ENCODE peak calls at places on chromosomes 16 and 17, in six cellular contexts. U is thoracic aorta; M is effector memory CD4-positive, alpha-beta T cell; Q is prostate gland; V is transverse colon; W is neural progenitor cell. D is an unnamed sample.

GRCh38 chr17:20092973-20093626 is 83.9 kb downstream of the SPECC1 start:
- DNase-seq in V (no peak), M (no peak), U (no peak), W (no peak), Q (no peak), D (no peak)

GRCh38 chr17:50593321-50593720 is 32.8 kb downstream of the CACNA1G start:
- DNase-seq in U (no peak), Q (peak; percentile 72), W (peak; percentile 94), M (no peak), V (no peak), D (no peak)

GRCh38 chr17:82228278-82228841 is 482 bp upstream of the SLC16A3 start:
- DNase-seq in W (peak; percentile 57), Q (no peak), U (no peak), V (peak; percentile 80), M (peak; percentile 49), D (peak; percentile 75)

GRCh38 chr17:83124871-83125514 is 45.6 kb downstream of the METRNL start:
- DNase-seq in V (no peak), W (no peak), U (no peak), M (no peak), Q (no peak), D (peak; percentile 57)

GRCh38 chr17:265726-266125 is 84.3 kb upstream of the DOC2B start:
- DNase-seq in U (no peak), Q (no peak), V (no peak), M (no peak), W (no peak), D (no peak)

GRCh38 chr16:17483266-17483864 is 12.6 kb upstream of the XYLT1 start:
- DNase-seq in U (no peak), M (no peak), Q (no peak), W (no peak), V (no peak), D (no peak)

GRCh38 chr17:44334315-44335181 is 9.9 kb upstream of the SLC25A39 start:
- DNase-seq in U (no peak), W (no peak), M (no peak), V (no peak), Q (no peak), D (no peak)

GRCh38 chr16:17803625-17804410 is 333.1 kb upstream of the XYLT1 start:
- DNase-seq in U (no peak), V (no peak), M (no peak), W (no peak), Q (no peak), D (no peak)

GRCh38 chr16:73214825-73215481 is 167.0 kb upstream of the ZFHX3 start:
- DNase-seq in U (no peak), M (no peak), V (no peak), W (no peak), Q (no peak), D (no peak)

GRCh38 chr17:21199311-21199710 is 14.7 kb downstream of the TMEM11 start:
- DNase-seq in W (peak; percentile 23), V (no peak), M (no peak), Q (no peak), U (no peak), D (no peak)

GRCh38 chr17:59941131-59941530 is 23.4 kb downstream of the RNFT1 start:
- DNase-seq in U (no peak), V (no peak), W (no peak), M (no peak), Q (no peak), D (no peak)

GRCh38 chr17:81898029-81898866 is 3.8 kb upstream of the NPB start:
- DNase-seq in M (no peak), U (no peak), W (no peak), Q (no peak), V (no peak), D (peak; percentile 9)

GRCh38 chr16:83402969-83403368 is 404.8 kb upstream of the HSBP1 start:
- DNase-seq in M (no peak), Q (no peak), V (no peak), W (no peak), U (no peak), D (no peak)

GRCh38 chr17:81426676-81427445 is 31.6 kb downstream of the BAHCC1 start:
- DNase-seq in W (no peak), Q (no peak), V (no peak), M (no peak), U (no peak), D (no peak)

GRCh38 chr16:401468-402348 is at the start of gene DECR2:
- DNase-seq in M (peak; percentile 97), Q (peak; percentile 96), W (peak; percentile 98), V (peak; percentile 98), U (peak; percentile 86), D (peak; percentile 94)

GRCh38 chr16:97822-98221 is 19.8 kb downstream of the MPG start:
- DNase-seq in Q (no peak), M (no peak), V (no peak), W (no peak), U (no peak), D (no peak)

GRCh38 chr16:46789499-46790414 is 41.2 kb downstream of the C16orf87 start:
- DNase-seq in M (peak; percentile 78), Q (peak; percentile 73), W (peak; percentile 80), U (peak; percentile 19), V (peak; percentile 83), D (peak; percentile 78)
- H3K4me1 ChIP-seq in M (no peaks in the 10 kb centered on the region), Q (no peaks in the 10 kb centered on the region), W (peaks cover 6% of the 10 kb centered on the region), U (no peaks in the 10 kb centered on the region), V (peaks cover 7% of the 10 kb centered on the region), D (peaks cover 8% of the 10 kb centered on the region)

GRCh38 chr17:40450175-40450574 is 6.9 kb downstream of the IGFBP4 start:
- DNase-seq in V (peak; percentile 84), W (peak; percentile 49), M (no peak), U (no peak), Q (no peak), D (peak; percentile 18)

GRCh38 chr17:40447148-40447644 is 3.9 kb downstream of the IGFBP4 start:
- DNase-seq in U (no peak), V (no peak), M (no peak), Q (no peak), W (no peak), D (no peak)

GRCh38 chr17:40445769-40446468 is 2.7 kb downstream of the IGFBP4 start:
- DNase-seq in M (no peak), U (no peak), W (no peak), Q (no peak), V (no peak), D (no peak)

GRCh38 chr17:40448639-40449261 is 5.5 kb downstream of the IGFBP4 start:
- DNase-seq in U (no peak), Q (no peak), V (peak; percentile 84), W (no peak), M (no peak), D (no peak)

DNA sequence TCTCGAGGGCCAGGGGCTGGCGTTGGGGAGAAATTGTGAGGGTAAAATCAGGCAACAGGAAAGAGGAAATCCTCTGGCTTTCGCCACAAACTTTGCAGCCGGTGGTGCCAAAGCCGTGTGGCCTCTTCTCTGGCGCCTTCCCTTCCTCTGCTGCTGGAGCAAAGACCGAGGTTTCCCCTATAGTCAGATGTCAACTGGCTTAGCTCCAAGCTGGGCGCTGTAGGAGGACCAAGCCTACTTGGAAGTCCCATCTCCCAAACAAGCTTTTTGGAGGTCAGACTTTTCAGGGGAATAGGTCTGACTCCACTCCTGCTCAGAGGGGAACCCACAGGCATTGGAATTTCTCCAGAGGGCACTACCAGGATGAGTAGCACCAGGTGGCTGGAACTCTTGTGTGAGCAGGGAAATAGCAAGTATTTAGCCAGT is 5.0 kb downstream of the IGFBP4 start:
- DNase-seq in U (no peak), V (peak; percentile 54), Q (no peak), W (no peak), M (no peak), D (no peak)
- H3K4me3 ChIP-seq in U (peak overlapping the region; percentile 48), V (no peak overlapping the region), Q (no peak overlapping the region), W (no peak overlapping the region), M (no peak overlapping the region), D (no peak overlapping the region)

GRCh38 chr17:42744806-42745617 is at the start of gene EZH1:
- DNase-seq in V (peak; percentile 93), W (peak; percentile 98), U (peak; percentile 54), Q (peak; percentile 87), M (peak; percentile 87), D (peak; percentile 94)

GRCh38 chr17:42748202-42748905 is 3.5 kb upstream of the EZH1 start:
- DNase-seq in M (no peak), Q (no peak), W (no peak), V (no peak), U (no peak), D (no peak)

GRCh38 chr17:42750730-42751356 is 6.0 kb upstream of the EZH1 start:
- DNase-seq in V (no peak), U (no peak), M (no peak), Q (no peak), W (no peak), D (no peak)

GRCh38 chr17:42751628-42752027 is 6.8 kb upstream of the EZH1 start:
- DNase-seq in V (no peak), Q (no peak), U (no peak), M (no peak), W (no peak), D (no peak)

GRCh38 chr17:42748906-42749798 is 4.3 kb upstream of the EZH1 start:
- DNase-seq in Q (no peak), W (no peak), V (no peak), M (no peak), U (no peak), D (no peak)
- H3K27ac ChIP-seq in Q (peak overlapping the region; percentile 74), W (no peak overlapping the region), V (peak overlapping the region; percentile 50), M (no peak overlapping the region), U (no peak overlapping the region), D (no peak overlapping the region)

GRCh38 chr17:39639043-39639442 is 2.1 kb downstream of the STARD3 start:
- DNase-seq in Q (no peak), U (no peak), W (no peak), M (no peak), V (no peak), D (no peak)

GRCh38 chr17:39641119-39641496 is 4.2 kb downstream of the STARD3 start:
- DNase-seq in Q (no peak), M (no peak), W (no peak), U (no peak), V (no peak), D (no peak)

GRCh38 chr17:39640493-39641118 is 3.7 kb downstream of the STARD3 start:
- DNase-seq in U (no peak), Q (no peak), V (no peak), W (no peak), M (no peak), D (no peak)

GRCh38 chr17:39638317-39638716 is 1.4 kb downstream of the STARD3 start:
- DNase-seq in W (no peak), U (no peak), M (no peak), V (no peak), Q (no peak), D (no peak)

DNA sequence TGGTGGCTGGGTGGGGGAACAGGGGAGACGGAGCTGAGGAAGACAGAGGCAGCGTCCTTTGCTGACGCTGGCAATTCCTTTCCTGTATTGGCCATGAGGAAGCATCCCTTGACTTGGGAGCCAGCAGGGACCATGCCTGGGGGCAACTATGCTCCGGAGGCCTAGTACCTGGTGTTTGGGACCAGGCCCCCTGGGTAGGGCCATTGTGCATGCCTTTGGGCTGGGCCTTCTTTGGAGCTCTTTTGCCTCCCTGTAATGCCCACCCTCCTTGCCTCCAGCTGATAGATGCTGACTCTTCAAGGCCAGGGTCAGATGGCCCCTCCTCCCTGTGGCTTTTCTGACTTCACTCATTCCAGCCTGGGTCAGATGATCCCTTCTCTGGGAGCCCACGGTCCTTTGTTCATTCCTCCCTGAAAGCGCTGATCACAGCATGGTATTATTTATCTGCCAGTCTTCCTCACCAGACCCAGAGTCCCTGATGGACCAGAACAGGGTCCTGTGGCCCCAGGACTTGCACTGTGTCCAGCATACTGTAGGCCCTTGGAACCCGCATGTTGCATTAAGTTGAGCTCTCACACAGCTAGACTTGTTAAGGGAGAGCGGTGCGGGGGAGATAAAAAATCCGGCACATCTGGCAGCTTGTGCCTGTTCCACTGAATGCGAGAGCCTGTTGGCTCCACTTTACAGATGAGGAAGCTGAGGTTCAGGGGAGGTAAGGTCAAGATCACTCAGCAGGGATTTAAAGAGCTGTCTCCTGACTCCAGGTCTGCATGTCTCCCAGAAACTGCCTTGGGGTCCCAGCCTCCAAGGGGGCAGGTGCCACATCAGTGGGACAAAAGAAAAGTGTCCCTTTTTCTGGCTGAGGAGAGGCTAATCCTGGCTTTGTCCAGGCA is 2.9 kb downstream of the STARD3 start:
- DNase-seq in Q (no peak), V (no peak), M (no peak), W (no peak), U (no peak), D (no peak)
- H3K4me1 ChIP-seq in Q (peaks cover 20% of the 10 kb centered on the region), V (peaks cover 68% of the 10 kb centered on the region), M (peaks cover 25% of the 10 kb centered on the region), W (peaks cover 43% of the 10 kb centered on the region), U (peaks cover 48% of the 10 kb centered on the region), D (peaks cover 75% of the 10 kb centered on the region)